ENCODE peak calls at places on chromosomes 2 and 18, in nine cellular contexts. X, A, H, B, U, V, N, W and O are unnamed samples.

GRCh38 chr2:215615067-215615828 is 179.4 kb upstream of the FN1 start:
- DNase-seq in X (no peak), A (no peak), H (no peak), B (no peak), U (no peak), V (no peak), N (no peak), W (peak; percentile 61), O (no peak)

GRCh38 chr2:202848813-202849212 is 22.8 kb downstream of the ICA1L start:
- DNase-seq in X (no peak), A (no peak), H (no peak), B (no peak), U (peak; percentile 29), V (no peak), N (no peak), W (no peak), O (no peak)

GRCh38 chr2:65186872-65187851 is 40.5 kb upstream of the ACTR2 start:
- DNase-seq in X (peak; percentile 50), A (peak; percentile 93), H (peak; percentile 23), B (peak; percentile 44), U (peak; percentile 87), V (peak; percentile 74), N (peak; percentile 82), W (peak; percentile 90), O (peak; percentile 80)

GRCh38 chr18:44290366-44290855 is 390.3 kb upstream of the SETBP1 start:
- DNase-seq in X (no peak), A (no peak), H (no peak), B (no peak), U (no peak), V (no peak), N (no peak), W (no peak), O (no peak)

GRCh38 chr2:116749994-116750393 is 1064.5 kb upstream of the DDX18 start:
- DNase-seq in X (no peak), A (no peak), H (no peak), B (no peak), U (no peak), V (no peak), N (no peak), W (no peak), O (no peak)

GRCh38 chr2:128511731-128512663 is 193.3 kb upstream of the HS6ST1 start:
- DNase-seq in X (no peak), A (no peak), H (no peak), B (no peak), U (no peak), V (no peak), N (no peak), W (peak; percentile 30), O (no peak)

GRCh38 chr2:196206804-196207203 is 35.4 kb upstream of the STK17B start:
- DNase-seq in X (no peak), A (no peak), H (no peak), B (no peak), U (no peak), V (no peak), N (no peak), W (no peak), O (no peak)

GRCh38 chr2:124915567-124915966 is 890.5 kb downstream of the CNTNAP5 start:
- DNase-seq in X (no peak), A (no peak), H (no peak), B (no peak), U (no peak), V (no peak), N (no peak), W (no peak), O (no peak)

GRCh38 chr2:165633431-165633830 is 160.6 kb downstream of the GALNT3 start:
- DNase-seq in X (no peak), A (no peak), H (no peak), B (no peak), U (no peak), V (no peak), N (no peak), W (no peak), O (no peak)

GRCh38 chr2:42110287-42110973 is 58.7 kb upstream of the EML4 start:
- DNase-seq in X (no peak), A (peak; percentile 70), H (no peak), B (no peak), U (peak; percentile 83), V (no peak), N (no peak), W (no peak), O (no peak)

GRCh38 chr2:222057249-222058073 is 241.3 kb downstream of the PAX3 start:
- DNase-seq in X (no peak), A (peak; percentile 51), H (no peak), B (no peak), U (peak; percentile 24), V (no peak), N (peak; percentile 41), W (no peak), O (no peak)

GRCh38 chr2:20447437-20448245 is 767 bp downstream of the RHOB start:
- DNase-seq in X (no peak), A (peak; percentile 52), H (no peak), B (peak; percentile 2), U (peak; percentile 64), V (peak; percentile 72), N (no peak), W (peak; percentile 88), O (no peak)

GRCh38 chr2:233062447-233062842 is 2.3 kb downstream of the INPP5D start:
- DNase-seq in X (no peak), A (no peak), H (no peak), B (no peak), U (no peak), V (peak; percentile 53), N (no peak), W (no peak), O (no peak)

GRCh38 chr2:180033993-180034894 is 27.1 kb upstream of the CWC22 start:
- DNase-seq in X (no peak), A (no peak), H (no peak), B (no peak), U (peak; percentile 81), V (no peak), N (no peak), W (no peak), O (no peak)